ENCODE peak calls at places on chromosomes 4 and X, in five cellular contexts. V is stomach; N is OCI-LY7; D is HCT116; K is CD8-positive, alpha-beta T cell. Y is an unnamed sample.

GRCh38 chr4:92303621-92304027 is at the start of gene GRID2:
- DNase-seq in K (no peak), D (peak), N (no peak), V (no peak), Y (no peak)

GRCh38 chrX:3161686-3162085 is 120.4 kb downstream of the ARSF start:
- DNase-seq in V (no peak), N (no peak), K (no peak), D (no peak), Y (no peak)

GRCh38 chr4:186405957-186406356 is 140.0 kb downstream of the F11 start:
- DNase-seq in D (no peak), N (no peak), K (no peak), V (no peak), Y (no peak)

GRCh38 chrX:72270316-72270866 is 6.7 kb downstream of the RPS4X start:
- DNase-seq in V (no peak), N (no peak), D (no peak), K (no peak), Y (no peak)

GRCh38 chr4:79212311-79212710 is 113.5 kb downstream of the NAA11 start:
- DNase-seq in N (no peak), V (no peak), D (no peak), K (no peak), Y (no peak)

GRCh38 chr4:140296335-140296753 is 77.1 kb upstream of the SCOC start:
- DNase-seq in K (no peak), D (peak), V (peak), N (no peak), Y (peak)

GRCh38 chr4:161949941-161950725 is 213.7 kb downstream of the FSTL5 start:
- DNase-seq in N (no peak), V (no peak), D (no peak), K (no peak), Y (no peak)

GRCh38 chrX:97984641-97985040 is 1100.9 kb downstream of the RPA4 start:
- DNase-seq in N (peak), V (no peak), K (no peak), D (no peak), Y (no peak)

GRCh38 chrX:9285342-9285771 is 179.5 kb upstream of the TBL1X start:
- DNase-seq in K (no peak), N (no peak), D (no peak), V (no peak), Y (no peak)

GRCh38 chr4:56147371-56147770 is 198.6 kb downstream of the CEP135 start:
- DNase-seq in K (no peak), V (no peak), N (no peak), D (no peak), Y (no peak)

GRCh38 chr4:148068065-148068911 is 336.4 kb downstream of the ARHGAP10 start:
- DNase-seq in V (no peak), N (no peak), D (no peak), K (no peak), Y (no peak)

GRCh38 chrX:20414781-20415445 is 148.2 kb upstream of the RPS6KA3 start:
- DNase-seq in V (no peak), N (no peak), K (no peak), D (no peak), Y (no peak)

GRCh38 chr4:29539226-29539625 is 1180.9 kb upstream of the PCDH7 start:
- DNase-seq in K (no peak), N (no peak), V (no peak), D (no peak), Y (no peak)

GRCh38 chr4:111398906-111399330 is 746.3 kb upstream of the FAM241A start:
- DNase-seq in N (no peak), K (no peak), D (no peak), V (no peak), Y (no peak)

GRCh38 chr4:8917868-8918783 is 46.5 kb upstream of the HMX1 start:
- DNase-seq in D (peak), K (peak), N (peak), V (peak), Y (peak)

GRCh38 chr4:7206856-7207567 is 14.7 kb downstream of the SORCS2 start:
- DNase-seq in K (no peak), N (no peak), D (no peak), V (peak), Y (no peak)

GRCh38 chr4:7206385-7206784 is 14.0 kb downstream of the SORCS2 start:
- DNase-seq in V (no peak), K (no peak), N (no peak), D (no peak), Y (no peak)

GRCh38 chr4:7208509-7209451 is 16.4 kb downstream of the SORCS2 start:
- DNase-seq in K (no peak), D (no peak), V (no peak), N (no peak), Y (no peak)

GRCh38 chr4:7209699-7210098 is 17.4 kb downstream of the SORCS2 start:
- DNase-seq in D (no peak), N (no peak), V (no peak), K (no peak), Y (no peak)

DNA sequence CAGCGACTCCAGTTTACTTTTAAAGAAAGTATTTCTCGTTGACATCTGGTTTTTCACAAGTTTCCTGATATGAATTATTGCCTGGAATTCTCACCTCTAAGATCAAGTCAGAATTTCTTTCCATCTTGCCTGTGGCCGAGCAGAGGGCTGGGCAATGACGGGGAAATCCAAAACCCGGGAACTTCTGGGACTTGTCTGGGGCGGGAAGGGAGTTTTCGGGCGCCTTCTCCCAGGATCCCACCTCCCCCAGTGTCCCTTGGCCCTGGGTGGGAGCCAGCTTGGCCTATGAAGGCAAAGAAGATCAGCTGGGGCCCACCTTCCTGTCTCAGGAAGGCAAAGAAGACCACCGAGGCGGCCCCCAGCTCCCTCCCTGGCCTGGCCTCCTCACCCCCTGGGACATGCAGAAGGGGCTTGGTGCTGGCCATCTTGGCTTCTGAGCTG is 15.5 kb downstream of the SORCS2 start:
- DNase-seq in N (no peak), K (no peak), V (no peak), D (no peak), Y (no peak)
- H3K27ac ChIP-seq in N (no peak), K (no peak), V (peak), D (peak), Y (peak)

GRCh38 chrX:24257011-24257410 is 56.9 kb downstream of the SUPT20HL2 start:
- DNase-seq in N (no peak), K (no peak), D (no peak), V (no peak), Y (no peak)

GRCh38 chrX:24253030-24253429 is 60.8 kb downstream of the SUPT20HL2 start:
- DNase-seq in D (no peak), N (no peak), K (no peak), V (no peak), Y (no peak)

GRCh38 chrX:24248042-24248441 is 65.8 kb downstream of the SUPT20HL2 start:
- DNase-seq in K (no peak), D (no peak), N (no peak), V (no peak), Y (no peak)

DNA sequence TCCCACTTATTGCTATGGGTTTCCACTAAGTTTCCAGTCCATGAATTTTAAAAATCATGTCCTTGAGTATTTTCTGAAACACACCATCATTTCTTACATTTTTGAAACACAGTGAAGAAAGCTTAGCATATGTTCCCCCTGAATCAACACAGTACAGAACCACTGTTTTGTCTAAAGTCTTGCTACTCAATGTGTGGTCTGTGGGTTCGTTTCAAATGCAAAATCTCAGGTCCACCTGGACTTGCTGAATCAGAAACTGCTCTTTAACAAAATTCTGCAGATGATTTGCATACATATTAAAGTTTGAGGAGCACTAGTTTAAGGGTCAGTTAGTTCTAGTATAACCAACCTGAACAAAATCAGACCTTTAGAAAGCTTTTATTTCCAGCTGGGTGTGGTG is 60.4 kb downstream of the SUPT20HL2 start:
- DNase-seq in K (no peak), V (no peak), N (no peak), D (no peak), Y (no peak)
- H3K27ac ChIP-seq in K (no peak), V (no peak), N (no peak), D (no peak), Y (no peak)

GRCh38 chrX:119763836-119764387 is 5.5 kb downstream of the SOWAHD start:
- DNase-seq in D (no peak), V (no peak), N (no peak), K (no peak), Y (no peak)
- H3K27ac ChIP-seq in D (no peak), V (no peak), N (no peak), K (no peak), Y (no peak)

GRCh38 chr4:10207116-10207515 is 90.5 kb upstream of the WDR1 start:
- DNase-seq in K (no peak), N (no peak), V (no peak), D (no peak), Y (no peak)

GRCh38 chr4:10212901-10213300 is 96.3 kb upstream of the WDR1 start:
- DNase-seq in K (no peak), D (no peak), N (no peak), V (no peak), Y (no peak)

DNA sequence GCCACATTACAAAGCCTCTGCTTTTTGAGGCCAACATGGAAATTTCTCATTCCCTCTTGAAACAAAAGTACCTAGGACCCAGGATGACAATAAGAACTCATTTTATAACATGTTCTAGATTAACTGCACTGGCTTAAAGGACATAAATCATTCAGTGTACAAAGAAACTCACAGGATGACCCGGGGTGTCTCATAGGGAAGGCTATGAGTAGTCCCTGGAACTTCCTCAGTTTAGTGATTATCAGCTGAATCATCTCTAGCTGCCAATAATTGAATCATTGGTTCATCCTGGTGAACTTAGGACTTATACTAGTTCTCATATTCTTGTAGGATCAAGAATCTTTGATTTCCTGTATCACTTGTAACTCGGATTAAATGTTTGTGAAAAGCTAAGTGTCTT is 95.8 kb upstream of the WDR1 start:
- DNase-seq in N (no peak), K (no peak), V (no peak), D (no peak), Y (no peak)
- H3K27ac ChIP-seq in N (no peak), K (no peak), V (no peak), D (no peak), Y (no peak)

GRCh38 chrX:87664381-87664780 is 146.8 kb downstream of the KLHL4 start:
- DNase-seq in K (no peak), V (no peak), N (peak), D (no peak), Y (no peak)
- H3K27ac ChIP-seq in K (no peak), V (no peak), N (no peak), D (no peak), Y (no peak)

GRCh38 chr4:145131848-145132247 is 33.7 kb downstream of the ABCE1 start:
- DNase-seq in D (no peak), N (no peak), K (no peak), V (no peak), Y (no peak)

GRCh38 chr4:145132521-145133098 is 34.5 kb downstream of the ABCE1 start:
- DNase-seq in D (no peak), K (no peak), N (peak), V (no peak), Y (no peak)

GRCh38 chr4:145130788-145131398 is 32.8 kb downstream of the ABCE1 start:
- DNase-seq in N (no peak), V (no peak), D (no peak), K (no peak), Y (no peak)

GRCh38 chr4:145125396-145125795 is 27.3 kb downstream of the ABCE1 start:
- DNase-seq in D (no peak), K (no peak), N (no peak), V (no peak), Y (no peak)

DNA sequence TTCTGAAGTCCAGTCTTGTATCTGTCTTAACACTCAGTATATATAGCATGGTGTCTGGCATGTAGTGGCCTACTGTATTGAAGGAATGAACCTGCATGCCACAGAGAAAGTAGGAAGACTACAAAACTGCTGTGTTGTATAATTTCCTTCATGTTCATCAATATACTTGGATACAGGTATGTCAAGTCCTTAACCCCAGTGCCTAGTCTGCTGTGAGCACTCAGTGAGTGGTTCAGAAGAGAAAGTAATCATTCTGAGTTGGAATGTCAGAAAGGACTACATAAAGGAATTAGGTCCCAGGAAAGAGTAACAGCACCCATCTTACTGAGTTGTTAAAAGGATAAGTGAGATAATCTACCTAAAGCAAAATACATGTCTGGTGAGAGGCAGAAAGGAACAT is 32.0 kb downstream of the ABCE1 start:
- DNase-seq in V (no peak), D (no peak), N (no peak), K (no peak), Y (no peak)
- H3K27ac ChIP-seq in V (no peak), D (no peak), N (no peak), K (no peak), Y (no peak)

GRCh38 chr4:100295792-100296191 is 105.5 kb upstream of the DDIT4L start:
- DNase-seq in D (no peak), K (no peak), V (no peak), N (no peak), Y (no peak)
- H3K27ac ChIP-seq in D (no peak), K (no peak), V (no peak), N (no peak), Y (no peak)